ENCODE peak calls at places on chromosomes 11 and 22, in five cellular contexts. Y is right lobe of liver, M is body of pancreas, F is endothelial cell of umbilical vein, Q is A549. N is an unnamed sample.

GRCh38 chr22:27370281-27370680 is 431.3 kb downstream of the MN1 start:
- DNase-seq in Y (no peak), M (no peak), F (no peak), Q (no peak), N (no peak)

GRCh38 chr22:43320943-43321900 is 21.9 kb downstream of the SCUBE1 start:
- DNase-seq in Y (no peak), M (no peak), F (no peak), Q (no peak), N (no peak)

GRCh38 chr11:19978668-19979518 is 181.4 kb downstream of the DBX1 start:
- DNase-seq in Y (no peak), M (no peak), F (peak), Q (peak), N (no peak)

GRCh38 chr11:33636104-33636503 is 64.5 kb downstream of the C11orf91 start:
- DNase-seq in Y (no peak), M (no peak), F (no peak), Q (peak), N (peak)

GRCh38 chr11:80843266-80843974 is 1402.6 kb upstream of the TENM4 start:
- DNase-seq in Y (no peak), M (no peak), F (no peak), Q (no peak), N (no peak)

GRCh38 chr11:120424970-120425332 is 86.6 kb upstream of the GRIK4 start:
- DNase-seq in Y (peak), M (no peak), F (no peak), Q (no peak), N (no peak)

GRCh38 chr11:17590463-17590862 is 43.4 kb downstream of the OTOG start:
- DNase-seq in Y (no peak), M (no peak), F (no peak), Q (no peak), N (no peak)

GRCh38 chr11:86383314-86383713 is 8.6 kb downstream of the CCDC81 start:
- DNase-seq in Y (no peak), M (no peak), F (no peak), Q (no peak), N (no peak)

GRCh38 chr22:38935023-38935422 is 22.4 kb upstream of the APOBEC3A start:
- DNase-seq in Y (peak), M (peak), F (no peak), Q (peak), N (no peak)

GRCh38 chr11:71580057-71581003 is 2.3 kb downstream of the KRTAP5-11 start:
- DNase-seq in Y (no peak), M (peak), F (peak), Q (peak), N (no peak)

GRCh38 chr22:42069801-42070516 is 653 bp downstream of the NAGA start:
- DNase-seq in Y (no peak), M (no peak), F (no peak), Q (no peak), N (no peak)

DNA sequence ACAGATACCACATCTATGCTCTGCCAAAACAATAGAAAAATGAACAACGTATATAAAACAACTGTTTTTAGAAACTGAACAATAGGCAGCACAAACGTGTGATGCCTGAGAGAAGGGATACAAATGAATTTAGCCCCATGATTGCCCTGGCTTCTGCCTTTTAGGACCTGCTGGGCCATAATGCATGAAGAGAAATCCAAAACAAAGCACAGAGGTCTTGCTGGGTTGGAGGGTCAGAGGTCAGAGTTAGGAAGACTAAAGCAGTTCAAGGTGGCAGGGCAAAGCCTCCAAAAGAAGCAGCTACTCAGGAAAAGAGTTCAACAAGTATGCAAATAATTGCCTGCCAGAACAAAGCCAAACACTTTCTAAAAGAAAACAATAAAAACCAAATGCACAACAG is 138.5 kb downstream of the TTC28 start:
- DNase-seq in Y (no peak), M (no peak), F (no peak), Q (no peak), N (no peak)
- TF ChIP-seq CTCF in Y (no peak), M (no peak), F (no peak), Q (no peak), N (no peak)

GRCh38 chr11:28760676-28761390 is 652.6 kb downstream of the METTL15 start:
- DNase-seq in Y (no peak), M (no peak), F (no peak), Q (no peak), N (no peak)
- H3K27ac ChIP-seq in Y (no peak), M (no peak), F (no peak), Q (no peak), N (no peak)

GRCh38 chr22:30591588-30592359 is at the start of gene PES1:
- DNase-seq in Y (peak), M (peak), F (peak), Q (peak), N (peak)
- TF ChIP-seq POLR2A in Y (peak), M (peak), F (no peak), Q (peak), N (no peak)

DNA sequence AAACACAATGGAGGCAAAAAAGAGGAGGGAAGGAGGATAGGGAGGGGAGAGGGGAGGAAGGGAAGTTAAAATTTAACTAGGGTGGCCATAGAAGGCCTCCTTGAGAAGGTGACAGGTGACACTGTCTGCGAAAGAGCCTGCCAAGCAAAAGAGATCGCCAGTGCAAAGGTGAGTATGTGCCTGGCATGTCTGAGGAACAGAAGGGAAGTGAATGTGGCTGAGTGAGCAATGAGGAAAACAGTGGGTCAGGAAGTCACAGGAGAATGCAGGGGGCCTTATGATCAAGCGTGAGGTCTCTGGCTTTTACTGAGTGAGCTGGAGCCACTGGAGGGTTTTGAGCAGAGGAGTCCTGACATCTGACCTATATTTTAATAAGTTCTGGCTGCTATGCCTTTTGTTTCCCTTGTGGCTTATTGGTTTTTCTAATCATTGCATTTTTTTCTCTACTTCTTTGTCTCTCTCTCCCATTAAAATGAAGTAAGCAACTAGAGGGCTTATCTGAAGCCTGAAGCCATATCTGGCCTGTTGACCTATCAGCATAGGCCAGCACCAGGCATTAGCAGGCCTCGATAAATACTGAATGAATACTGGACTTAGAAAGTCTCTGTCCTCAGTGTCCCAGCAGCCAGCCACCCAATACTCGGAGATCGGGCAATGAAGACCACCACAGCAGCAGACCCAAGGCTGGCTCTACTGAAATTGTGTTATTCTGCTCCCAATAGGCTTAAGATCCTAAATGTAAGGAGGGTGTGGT is 5.6 kb downstream of the AP1B1 start:
- DNase-seq in Y (no peak), M (peak), F (peak), Q (no peak), N (no peak)
- TF ChIP-seq CTCF in Y (no peak), M (no peak), F (no peak), Q (no peak), N (no peak)

N was measured in vagina.